ENCODE peak calls at places on chromosomes 2 and 18, in four cellular contexts. V is transverse colon, G is activated T-cell treated with anti-CD3 and anti-CD28 coated beads for 1 hour, Q is GM04504. R is an unnamed sample.

GRCh38 chr2:209383212-209383611 is 40.6 kb upstream of the MAP2 start:
- DNase-seq in V (no peak), Q (peak), G (no peak), R (no peak)

GRCh38 chr2:142973822-142974207 is 96.4 kb downstream of the KYNU start:
- DNase-seq in Q (no peak), G (no peak), V (no peak), R (no peak)

GRCh38 chr2:113253453-113253852 is 25.3 kb downstream of the PAX8 start:
- DNase-seq in Q (no peak), V (no peak), G (no peak), R (no peak)

GRCh38 chr2:100767224-100767653 is 52.7 kb upstream of the NPAS2 start:
- DNase-seq in V (no peak), G (no peak), Q (peak), R (no peak)

GRCh38 chr18:35241523-35241804 is 630 bp downstream of the ZNF397 start:
- DNase-seq in Q (no peak), G (no peak), V (no peak), R (no peak)

GRCh38 chr2:158120664-158121063 is 19.0 kb downstream of the UPP2 start:
- DNase-seq in G (no peak), V (no peak), Q (no peak), R (no peak)

GRCh38 chr18:32011193-32011592 is 7.4 kb upstream of the RNF125 start:
- DNase-seq in V (no peak), G (no peak), Q (no peak), R (no peak)

GRCh38 chr18:76955529-76956170 is 133.3 kb downstream of the ZNF236 start:
- DNase-seq in G (no peak), V (peak), Q (no peak), R (no peak)

GRCh38 chr18:56508637-56509036 is 129.8 kb downstream of the TXNL1 start:
- DNase-seq in Q (no peak), V (no peak), G (no peak), R (no peak)

GRCh38 chr2:3667151-3667631 is 9.2 kb downstream of the ALLC start:
- DNase-seq in V (no peak), Q (no peak), G (no peak), R (no peak)

GRCh38 chr2:89833780-89834117 is 1142.3 kb downstream of the RPIA start:
- DNase-seq in G (no peak), V (no peak), Q (no peak), R (no peak)

GRCh38 chr2:120231564-120231973 is 8.4 kb upstream of the TMEM185B start:
- DNase-seq in Q (no peak), G (no peak), V (peak), R (no peak)

GRCh38 chr18:69992776-69993175 is 45.1 kb upstream of the CD226 start:
- DNase-seq in Q (peak), V (no peak), G (no peak), R (no peak)

GRCh38 chr18:12038661-12039417 is 54.8 kb upstream of the ANKRD62 start:
- DNase-seq in V (peak), G (peak), Q (peak), R (peak)

GRCh38 chr2:12819721-12820120 is 103.0 kb downstream of the TRIB2 start:
- DNase-seq in G (no peak), Q (peak), V (no peak), R (no peak)

GRCh38 chr2:198186257-198186656 is 381.9 kb downstream of the PLCL1 start:
- DNase-seq in Q (no peak), V (no peak), G (no peak), R (no peak)

GRCh38 chr2:42169100-42169868 is at the start of gene EML4:
- DNase-seq in G (peak), V (peak), Q (peak), R (peak)

GRCh38 chr2:73919596-73920228 is 7.0 kb upstream of the DGUOK start:
- DNase-seq in Q (no peak), V (no peak), G (no peak), R (no peak)

GRCh38 chr18:35253655-35254287 is 12.9 kb downstream of the ZNF397 start:
- DNase-seq in V (no peak), Q (no peak), G (no peak), R (no peak)

GRCh38 chr2:6986894-6987487 is 69.8 kb downstream of the RNF144A start:
- DNase-seq in G (no peak), V (no peak), Q (no peak), R (no peak)

GRCh38 chr18:47397671-47398319 is 146.3 kb upstream of the SKOR2 start:
- DNase-seq in G (no peak), V (peak), Q (no peak), R (no peak)

GRCh38 chr18:30858562-30858961 is 184.0 kb downstream of the DSC3 start:
- DNase-seq in V (no peak), G (no peak), Q (no peak), R (no peak)

GRCh38 chr2:85231952-85232351 is 95.8 kb downstream of the TGOLN2 start:
- DNase-seq in V (no peak), Q (no peak), G (no peak), R (no peak)

R was measured in memory B cell.